ENCODE peak calls at places on chromosome 4, in ten cellular contexts. Y is Calu3, L is A549, S is H9, X is ascending aorta, Q is epithelial cell of esophagus, N is left lung, Z is bronchial epithelial cell, I is psoas muscle, C is neural progenitor cell. G is an unnamed sample.

GRCh38 chr4:3834186-3834920 is 68.2 kb downstream of the ADRA2C start:
- DNase-seq in Z (no peak), Y (no peak), Q (no peak), S (no peak), I (no peak), N (no peak), C (no peak), X (no peak), L (no peak), G (peak)

GRCh38 chr4:74608151-74608949 is 163.4 kb downstream of the AREG start:
- DNase-seq in X (no peak), I (no peak), Z (peak), Y (no peak), C (no peak), L (peak), S (no peak), N (no peak), Q (peak), G (no peak)

GRCh38 chr4:142516686-142517145 is 329.4 kb downstream of the INPP4B start:
- DNase-seq in Y (peak), X (no peak), L (no peak), S (no peak), I (no peak), Q (peak), Z (peak), C (peak), N (no peak), G (no peak)

GRCh38 chr4:37423310-37423709 is 178.8 kb downstream of the NWD2 start:
- DNase-seq in Z (no peak), I (no peak), Y (no peak), S (no peak), X (no peak), Q (no peak), C (no peak), L (no peak), N (no peak), G (no peak)

GRCh38 chr4:3106339-3107186 is 32.1 kb downstream of the HTT start:
- DNase-seq in Q (peak), S (peak), N (peak), X (peak), Y (peak), L (peak), I (peak), C (peak), Z (peak), G (peak)

GRCh38 chr4:119728692-119729593 is 100.3 kb upstream of the PDE5A start:
- DNase-seq in N (no peak), L (no peak), I (no peak), S (no peak), X (no peak), Q (peak), Z (peak), Y (peak), C (no peak), G (no peak)

GRCh38 chr4:56348582-56348981 is 38.7 kb downstream of the AASDH start:
- DNase-seq in Z (no peak), C (no peak), Q (no peak), I (no peak), L (no peak), Y (no peak), X (no peak), N (no peak), S (peak), G (no peak)

GRCh38 chr4:43525646-43526045 is 633.1 kb downstream of the GRXCR1 start:
- DNase-seq in L (no peak), C (no peak), Q (no peak), Y (no peak), I (no peak), N (no peak), Z (no peak), S (no peak), X (no peak), G (no peak)

GRCh38 chr4:1598206-1598605 is 85.9 kb downstream of the FAM53A start:
- DNase-seq in Y (no peak), C (no peak), I (peak), L (no peak), X (no peak), S (no peak), Q (no peak), N (no peak), Z (no peak), G (no peak)

GRCh38 chr4:38920186-38920585 is 52.6 kb downstream of the FAM114A1 start:
- DNase-seq in S (no peak), I (no peak), N (no peak), C (no peak), Y (no peak), Q (no peak), X (no peak), Z (no peak), L (no peak), G (no peak)

GRCh38 chr4:32460972-32461371 is 1740.8 kb downstream of the PCDH7 start:
- DNase-seq in X (no peak), I (no peak), Y (no peak), L (no peak), C (no peak), N (no peak), Q (no peak), S (no peak), Z (no peak), G (no peak)

GRCh38 chr4:32462944-32463343 is 1742.8 kb downstream of the PCDH7 start:
- DNase-seq in S (peak), X (no peak), Q (peak), Y (no peak), I (no peak), C (peak), N (no peak), Z (peak), L (peak), G (peak)
- TF ChIP-seq CTCF in S (peak), X (no peak), Q (peak), Y (no peak), I (no peak), C (peak), N (peak), Z (peak), L (no peak), G (peak)

DNA sequence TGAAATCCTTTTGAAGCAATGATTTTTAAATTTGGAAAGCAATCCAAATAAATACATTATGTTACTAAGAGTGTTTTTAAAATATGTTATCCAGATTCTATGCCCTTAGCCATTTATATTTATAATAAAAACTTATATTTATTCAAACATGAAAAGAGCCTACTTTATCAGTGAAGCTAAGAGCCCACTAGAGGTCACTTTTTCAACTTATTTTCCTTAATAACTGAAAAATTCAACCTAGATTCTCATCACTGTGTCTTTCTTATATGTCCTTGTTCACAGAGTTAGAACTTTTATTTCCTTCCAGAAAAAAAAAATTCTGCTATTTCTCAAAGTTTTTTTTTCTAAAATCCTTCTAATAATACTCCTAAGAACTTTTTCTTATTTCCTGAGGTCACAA is 23.9 kb downstream of the PRDM8 start:
- DNase-seq in Y (no peak), C (no peak), S (no peak), N (no peak), X (no peak), Q (peak), L (no peak), I (no peak), Z (no peak), G (no peak)
- TF ChIP-seq CTCF in Y (no peak), C (peak), S (no peak), N (peak), X (no peak), Q (no peak), L (peak), I (no peak), Z (peak), G (peak)

GRCh38 chr4:123661080-123661737 is 264.6 kb downstream of the SPRY1 start:
- DNase-seq in I (no peak), Z (peak), C (no peak), N (no peak), X (no peak), Y (no peak), S (no peak), Q (peak), L (no peak), G (no peak)
- TF ChIP-seq CTCF in I (peak), Z (peak), C (peak), N (peak), X (peak), Y (peak), S (peak), Q (peak), L (peak), G (peak)

GRCh38 chr4:40500781-40501180 is 128.9 kb downstream of the RBM47 start:
- DNase-seq in L (no peak), N (no peak), Y (no peak), X (no peak), I (no peak), Z (no peak), C (no peak), Q (no peak), S (no peak), G (no peak)
- TF ChIP-seq CTCF in L (no peak), N (no peak), Y (no peak), X (no peak), I (no peak), Z (no peak), C (no peak), Q (no peak), S (no peak), G (no peak)

DNA sequence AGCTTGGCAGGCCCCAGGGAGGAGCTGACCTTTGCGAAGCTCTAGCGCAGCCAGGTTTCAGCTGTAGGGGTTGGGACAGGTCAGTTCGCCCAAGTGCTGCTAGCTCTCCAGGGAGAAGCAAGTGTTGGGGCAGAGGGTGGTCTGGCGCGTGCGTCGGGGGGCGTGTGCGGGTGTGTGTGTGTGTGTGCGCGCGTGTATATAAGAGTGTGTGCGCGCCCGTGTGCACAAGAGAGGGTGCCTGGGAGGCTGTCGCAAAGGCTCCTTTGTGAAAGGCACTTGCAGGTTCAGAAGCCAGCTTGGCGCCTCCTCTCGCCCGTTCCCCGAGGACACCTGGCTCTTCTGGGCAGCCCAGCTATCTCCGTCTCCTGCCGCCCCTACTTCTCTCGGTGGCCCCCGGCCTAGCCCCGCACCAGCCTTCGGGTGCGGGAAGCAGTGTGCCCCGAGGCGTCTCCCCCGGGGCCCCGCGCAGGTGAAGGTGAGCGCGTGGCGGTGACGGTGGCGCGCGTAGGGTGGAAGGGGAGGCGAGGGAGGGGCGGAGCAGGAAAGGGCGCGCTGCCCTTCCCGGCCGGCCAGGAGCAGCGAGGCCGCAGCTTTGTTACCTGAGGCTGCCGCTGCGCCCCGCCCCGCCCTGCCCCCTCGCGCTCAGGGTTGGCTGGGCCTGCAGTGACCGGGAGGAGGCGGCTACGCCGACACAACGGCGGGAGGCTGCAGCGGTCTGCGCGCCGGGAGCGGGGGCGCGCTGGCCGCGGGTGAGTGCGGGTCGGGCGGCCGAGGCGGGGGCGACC is at the start of gene FHDC1:
- DNase-seq in Y (peak), Z (no peak), Q (peak), S (peak), C (peak), I (no peak), N (peak), X (no peak), L (peak), G (peak)
- TF ChIP-seq CTCF in Y (peak), Z (peak), Q (no peak), S (no peak), C (no peak), I (no peak), N (no peak), X (no peak), L (no peak), G (peak)

GRCh38 chr4:99668472-99668871 is 10.8 kb upstream of the C4orf54 start:
- DNase-seq in I (no peak), C (no peak), Y (no peak), Q (no peak), L (no peak), N (no peak), S (no peak), X (no peak), Z (no peak), G (no peak)

GRCh38 chr4:99664703-99665102 is 7.1 kb upstream of the C4orf54 start:
- DNase-seq in C (no peak), Y (no peak), Z (no peak), L (no peak), X (no peak), N (no peak), Q (no peak), S (no peak), I (no peak), G (no peak)

GRCh38 chr4:99661907-99662306 is 4.3 kb upstream of the C4orf54 start:
- DNase-seq in Q (no peak), S (no peak), X (no peak), I (no peak), C (no peak), Y (no peak), Z (no peak), L (no peak), N (no peak), G (no peak)

GRCh38 chr4:99669084-99669483 is 11.5 kb upstream of the C4orf54 start:
- DNase-seq in S (no peak), L (no peak), Z (no peak), X (no peak), Q (no peak), C (no peak), Y (no peak), N (no peak), I (no peak), G (no peak)

GRCh38 chr4:99665981-99666380 is 8.4 kb upstream of the C4orf54 start:
- DNase-seq in N (no peak), I (no peak), Z (no peak), S (no peak), Y (no peak), Q (no peak), X (no peak), L (no peak), C (no peak), G (no peak)
- TF ChIP-seq CTCF in N (no peak), I (no peak), Z (no peak), S (no peak), Y (no peak), Q (no peak), X (no peak), L (no peak), C (no peak), G (no peak)

GRCh38 chr4:58064618-58065017 is 954.4 kb upstream of the IGFBP7 start:
- DNase-seq in S (no peak), X (no peak), Z (no peak), I (no peak), C (no peak), L (no peak), N (no peak), Y (no peak), Q (no peak), G (no peak)

GRCh38 chr4:58063761-58064160 is 953.6 kb upstream of the IGFBP7 start:
- DNase-seq in I (no peak), Q (no peak), S (no peak), X (no peak), Z (no peak), Y (no peak), C (no peak), N (no peak), L (no peak), G (no peak)

GRCh38 chr4:58061967-58062366 is 951.8 kb upstream of the IGFBP7 start:
- DNase-seq in I (no peak), Z (no peak), Y (no peak), C (peak), N (no peak), X (no peak), Q (peak), L (peak), S (peak), G (no peak)
- TF ChIP-seq CTCF in I (no peak), Z (no peak), Y (no peak), C (peak), N (no peak), X (no peak), Q (no peak), L (no peak), S (peak), G (peak)

DNA sequence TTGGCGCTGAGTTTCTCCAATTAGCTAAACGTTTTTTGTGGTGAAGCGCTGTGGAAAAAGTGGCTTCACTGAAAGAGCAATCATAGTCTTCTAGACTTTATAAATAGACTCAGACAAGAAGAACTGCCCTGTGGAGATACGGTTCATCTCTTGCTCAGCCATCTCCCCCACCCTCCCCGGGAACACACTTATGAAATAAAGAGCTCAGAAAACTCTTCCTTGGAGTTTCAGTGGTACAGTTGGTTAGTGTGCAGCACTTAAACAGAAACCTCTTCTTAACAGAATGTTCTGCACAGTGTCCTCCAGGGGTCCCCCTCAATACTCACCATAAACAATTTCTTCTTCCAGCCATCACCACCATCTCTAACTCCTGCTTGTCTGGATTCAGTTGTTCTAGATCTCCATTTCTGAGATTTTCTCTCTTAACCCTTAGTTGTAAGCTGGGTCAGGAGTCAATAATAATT is 313.0 kb downstream of the ARHGAP10 start:
- DNase-seq in X (no peak), C (no peak), N (no peak), Q (no peak), S (no peak), I (no peak), L (peak), Z (no peak), Y (no peak), G (no peak)
- TF ChIP-seq CTCF in X (no peak), C (peak), N (no peak), Q (no peak), S (no peak), I (no peak), L (no peak), Z (no peak), Y (no peak), G (no peak)